ENCODE peak calls at places on chromosome X, in six cellular contexts. P is upper lobe of left lung, D is fibroblast of mammary gland, R is astrocyte of the spinal cord, V is GM10248, M is left ventricle myocardium inferior. J is an unnamed sample.

GRCh38 chrX:119606508-119607389 is 525 bp upstream of the NKRF start:
- DNase-seq in V (no peak), D (peak), P (no peak), M (no peak), R (peak), J (peak)

GRCh38 chrX:63503541-63503940 is 152.4 kb upstream of the SPIN4 start:
- DNase-seq in D (peak), V (no peak), R (peak), P (no peak), M (no peak), J (no peak)

GRCh38 chrX:110114260-110114776 is 111.4 kb downstream of the TMEM164 start:
- DNase-seq in D (no peak), M (no peak), P (no peak), V (no peak), R (no peak), J (no peak)

GRCh38 chrX:48540015-48540350 is 469 bp downstream of the TBC1D25 start:
- DNase-seq in R (peak), D (peak), V (peak), M (no peak), P (peak), J (peak)

GRCh38 chrX:67545772-67546495 is 2.1 kb downstream of the AR start:
- DNase-seq in P (peak), M (peak), R (peak), V (peak), D (peak), J (no peak)

GRCh38 chrX:16839852-16840460 is 30.2 kb downstream of the RBBP7 start:
- DNase-seq in M (no peak), V (no peak), D (peak), R (peak), P (no peak), J (no peak)

GRCh38 chrX:1468250-1468772 is 15.6 kb upstream of the ASMTL start:
- DNase-seq in D (peak), M (no peak), P (peak), V (peak), R (peak), J (peak)

GRCh38 chrX:111164728-111165127 is 68.7 kb downstream of the PAK3 start:
- DNase-seq in R (no peak), V (no peak), P (no peak), M (no peak), D (peak), J (no peak)

GRCh38 chrX:10173331-10173900 is 16.6 kb downstream of the CLCN4 start:
- DNase-seq in V (no peak), D (peak), P (no peak), M (no peak), R (peak), J (no peak)

GRCh38 chrX:119036369-119037029 is 36.3 kb upstream of the CT47C1 start:
- DNase-seq in V (no peak), M (no peak), D (peak), P (no peak), R (no peak), J (no peak)

GRCh38 chrX:10756365-10756915 is 136.1 kb upstream of the MID1 start:
- DNase-seq in D (peak), M (no peak), R (peak), P (no peak), V (no peak), J (no peak)

GRCh38 chrX:44246826-44247225 is 96.6 kb downstream of the EFHC2 start:
- DNase-seq in R (no peak), M (no peak), V (no peak), D (no peak), P (no peak), J (no peak)

GRCh38 chrX:46575991-46576392 is 2.4 kb downstream of the CHST7 start:
- DNase-seq in R (no peak), D (peak), M (peak), P (peak), V (no peak), J (no peak)

GRCh38 chrX:37441377-37441776 is 92.2 kb downstream of the PRRG1 start:
- DNase-seq in P (no peak), D (no peak), R (no peak), V (no peak), M (no peak), J (no peak)

GRCh38 chrX:139483721-139484120 is 46.8 kb upstream of the F9 start:
- DNase-seq in P (no peak), D (no peak), R (no peak), M (no peak), V (no peak), J (no peak)

GRCh38 chrX:114582264-114582632 is 1.6 kb upstream of the HTR2C start:
- DNase-seq in P (no peak), V (no peak), M (no peak), D (no peak), R (no peak), J (no peak)

GRCh38 chrX:114582698-114583395 is 1.0 kb upstream of the HTR2C start:
- DNase-seq in D (no peak), V (no peak), M (no peak), R (no peak), P (no peak), J (no peak)

GRCh38 chrX:114583646-114584433 is at the start of gene HTR2C:
- DNase-seq in V (no peak), D (no peak), M (no peak), R (no peak), P (no peak), J (no peak)

GRCh38 chrX:114581528-114582263 is 2.2 kb upstream of the HTR2C start:
- DNase-seq in D (no peak), P (no peak), M (no peak), R (no peak), V (no peak), J (no peak)

DNA sequence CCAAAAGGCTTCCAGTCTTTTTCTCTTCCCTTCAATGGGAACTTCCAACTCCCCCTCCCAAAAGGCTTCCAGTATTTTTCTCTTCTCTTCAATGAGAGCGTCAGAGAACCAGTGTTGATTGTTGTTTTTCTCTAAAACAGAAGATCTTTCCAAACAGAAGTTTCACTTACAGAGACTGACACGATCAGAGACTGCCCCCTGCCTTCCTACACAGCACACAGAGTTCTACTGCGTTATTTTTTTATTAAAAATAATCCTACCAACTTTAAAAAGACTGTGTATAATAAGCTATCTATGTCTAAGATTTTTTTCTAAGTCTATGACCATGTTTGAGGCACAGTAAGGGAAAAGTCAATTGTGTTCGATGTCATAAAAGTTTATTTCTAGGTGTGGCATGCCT is 3.5 kb upstream of the HTR2C start:
- DNase-seq in R (no peak), D (no peak), P (no peak), M (no peak), V (no peak), J (no peak)
- TF ChIP-seq CTCF in R (peak), D (no peak), P (no peak), M (no peak), V (no peak), J (no peak)

GRCh38 chrX:149505671-149506070 is 565 bp upstream of the IDS start:
- DNase-seq in R (no peak), V (no peak), D (no peak), P (no peak), M (no peak), J (no peak)

GRCh38 chrX:149508467-149508866 is 3.4 kb upstream of the IDS start:
- DNase-seq in R (no peak), M (no peak), D (no peak), V (no peak), P (no peak), J (no peak)

GRCh38 chrX:149504915-149505651 is at the start of gene IDS:
- DNase-seq in R (peak), V (peak), M (peak), D (peak), P (peak), J (peak)

GRCh38 chrX:149506349-149506748 is 1.2 kb upstream of the IDS start:
- DNase-seq in M (no peak), D (no peak), V (no peak), P (no peak), R (no peak), J (no peak)

GRCh38 chrX:149504226-149504914 is 736 bp downstream of the IDS start:
- DNase-seq in R (no peak), M (no peak), D (peak), V (peak), P (peak), J (peak)
- TF ChIP-seq CTCF in R (peak), M (peak), D (no peak), V (peak), P (no peak), J (peak)

DNA sequence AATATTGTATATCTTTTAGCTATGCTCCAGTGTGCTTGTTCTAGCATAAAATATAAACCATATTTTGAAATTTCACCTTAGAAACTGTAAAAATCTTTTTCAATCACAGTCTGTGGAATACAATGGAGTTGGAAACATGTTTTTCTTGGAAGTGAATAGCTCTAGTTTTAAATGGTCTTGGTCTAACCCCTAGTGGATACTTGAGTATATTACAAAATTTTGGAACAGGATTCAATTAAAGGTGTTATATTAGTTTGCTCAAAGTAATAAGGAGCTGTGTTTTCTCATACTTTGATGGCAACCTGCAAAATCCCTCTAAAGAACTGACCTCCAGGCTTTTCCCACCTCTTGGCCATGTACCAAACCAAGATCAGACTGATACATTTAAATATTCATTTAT is 48.2 kb downstream of the STK26 start:
- DNase-seq in P (no peak), M (no peak), D (peak), R (peak), V (no peak), J (no peak)
- TF ChIP-seq CTCF in P (peak), M (peak), D (peak), R (peak), V (no peak), J (peak)

GRCh38 chrX:30949554-30949953 is 60.5 kb upstream of the TAB3 start:
- DNase-seq in D (no peak), P (no peak), V (no peak), R (no peak), M (no peak), J (no peak)
- TF ChIP-seq CTCF in D (no peak), P (no peak), V (no peak), R (no peak), M (no peak), J (no peak)

GRCh38 chrX:51459125-51459524 is 37.3 kb downstream of the NUDT11 start:
- DNase-seq in M (no peak), D (peak), R (peak), P (no peak), V (no peak), J (peak)
- TF ChIP-seq CTCF in M (peak), D (peak), R (peak), P (no peak), V (peak), J (peak)

GRCh38 chrX:19655032-19655431 is 139.7 kb upstream of the MAP3K15 start:
- DNase-seq in R (no peak), M (no peak), V (no peak), D (no peak), P (no peak), J (no peak)

GRCh38 chrX:19661977-19662376 is 146.7 kb upstream of the MAP3K15 start:
- DNase-seq in M (no peak), P (no peak), R (no peak), V (no peak), D (peak), J (no peak)

GRCh38 chrX:19658030-19658429 is 142.7 kb upstream of the MAP3K15 start:
- DNase-seq in P (no peak), R (no peak), D (peak), V (no peak), M (no peak), J (no peak)

GRCh38 chrX:19660604-19661003 is 145.3 kb upstream of the MAP3K15 start:
- DNase-seq in R (no peak), M (no peak), V (no peak), D (peak), P (no peak), J (no peak)

GRCh38 chrX:19659929-19660328 is 144.6 kb upstream of the MAP3K15 start:
- DNase-seq in R (no peak), D (peak), V (no peak), M (no peak), P (no peak), J (no peak)
- TF ChIP-seq CTCF in R (no peak), D (peak), V (no peak), M (no peak), P (no peak), J (peak)

GRCh38 chrX:155086202-155086840 is 15.0 kb downstream of the BRCC3 start:
- DNase-seq in D (peak), V (no peak), R (peak), P (no peak), M (no peak), J (peak)
- TF ChIP-seq CTCF in D (peak), V (peak), R (peak), P (peak), M (peak), J (peak)